ENCODE peak calls at places on chromosomes 4 and X, in four cellular contexts. A is colonic mucosa, Y is uterus, O is cardiac muscle cell. M is an unnamed sample.

GRCh38 chr4:189763573-189763972 is 177.1 kb upstream of the FRG1 start:
- DNase-seq in Y (no peak), A (no peak), O (no peak), M (no peak)

GRCh38 chr4:106421441-106422296 is 53.1 kb upstream of the GIMD1 start:
- DNase-seq in Y (no peak), A (no peak), O (peak; percentile 3), M (no peak)

GRCh38 chrX:139826065-139827044 is 106.5 kb downstream of the ATP11C start:
- DNase-seq in O (no peak), Y (no peak), A (no peak), M (no peak)

GRCh38 chrX:130144509-130144908 is 21.1 kb downstream of the AIFM1 start:
- DNase-seq in Y (no peak), A (no peak), O (no peak), M (no peak)

GRCh38 chr4:83132065-83132464 is 17.5 kb upstream of the PLAC8 start:
- DNase-seq in Y (no peak), O (no peak), A (no peak), M (no peak)

GRCh38 chrX:18377802-18378201 is 23.3 kb upstream of the SCML2 start:
- DNase-seq in O (peak; percentile 20), Y (no peak), A (no peak), M (no peak)

GRCh38 chrX:101619336-101619735 is 1.5 kb upstream of the ARMCX6 start:
- DNase-seq in O (peak; percentile 84), A (no peak), Y (no peak), M (no peak)

GRCh38 chr4:48162162-48162561 is 28.1 kb upstream of the TXK start:
- DNase-seq in O (no peak), A (no peak), Y (no peak), M (no peak)

GRCh38 chrX:40096395-40097091 is 1.2 kb downstream of the BCOR start:
- DNase-seq in A (peak; percentile 56), O (peak; percentile 66), Y (peak; percentile 47), M (peak; percentile 65)

GRCh38 chrX:114619874-114620273 is 36.0 kb downstream of the HTR2C start:
- DNase-seq in O (peak; percentile 35), Y (no peak), A (no peak), M (no peak)

GRCh38 chr4:136927172-136927571 is 605.1 kb downstream of the PCDH18 start:
- DNase-seq in Y (no peak), A (no peak), O (no peak), M (no peak)

GRCh38 chr4:40731792-40732245 is 17.9 kb upstream of the NSUN7 start:
- DNase-seq in O (peak; percentile 40), A (no peak), Y (no peak), M (no peak)

GRCh38 chr4:140726776-140727500 is 29.2 kb downstream of the TBC1D9 start:
- DNase-seq in Y (no peak), A (peak; percentile 53), O (no peak), M (no peak)

GRCh38 chr4:157558016-157558415 is 337.5 kb downstream of the GRIA2 start:
- DNase-seq in A (no peak), Y (no peak), O (no peak), M (no peak)

GRCh38 chr4:109432676-109433075 is 939 bp upstream of the SEC24B start:
- DNase-seq in Y (no peak), O (no peak), A (no peak), M (peak; percentile 7)

GRCh38 chr4:149987330-149987751 is 90.9 kb upstream of the DCLK2 start:
- DNase-seq in A (no peak), Y (no peak), O (peak; percentile 31), M (no peak)

GRCh38 chrX:68982476-68982875 is 153.7 kb downstream of the EFNB1 start:
- DNase-seq in Y (no peak), A (no peak), O (no peak), M (no peak)

GRCh38 chr4:154421618-154422017 is 70.0 kb downstream of the DCHS2 start:
- DNase-seq in O (no peak), A (no peak), Y (no peak), M (no peak)

GRCh38 chr4:182238355-182238931 is 4.8 kb upstream of the TENM3 start:
- DNase-seq in A (no peak), Y (no peak), O (no peak), M (no peak)

GRCh38 chr4:153333874-153334273 is 10.6 kb upstream of the MND1 start:
- DNase-seq in Y (no peak), O (no peak), A (no peak), M (no peak)

GRCh38 chrX:150363561-150364346 is 637 bp downstream of the MAMLD1 start:
- DNase-seq in A (no peak), Y (peak; percentile 27), O (peak; percentile 34), M (peak; percentile 55)

GRCh38 chr4:59655996-59656395 is 1544.1 kb upstream of the ADGRL3 start:
- DNase-seq in O (no peak), A (no peak), Y (no peak), M (no peak)

GRCh38 chr4:164701665-164702064 is 52.3 kb upstream of the SMIM31 start:
- DNase-seq in O (no peak), A (no peak), Y (no peak), M (no peak)

GRCh38 chrX:10756365-10756915 is 136.1 kb upstream of the MID1 start:
- DNase-seq in A (no peak), O (peak; percentile 61), Y (peak; percentile 20), M (no peak)

GRCh38 chr4:125115941-125116340 is 198.8 kb upstream of the FAT4 start:
- DNase-seq in Y (no peak), O (no peak), A (no peak), M (no peak)

GRCh38 chr4:145484240-145484846 is 2.7 kb downstream of the SMAD1 start:
- DNase-seq in A (no peak), O (no peak), Y (no peak), M (no peak)

GRCh38 chr4:1718095-1718850 is 2.9 kb downstream of the TMEM129 start:
- DNase-seq in O (no peak), A (no peak), Y (no peak), M (no peak)
- H3K4me1 ChIP-seq in O (peaks cover 11% of the 10 kb centered on the region), A (peaks cover 37% of the 10 kb centered on the region), Y (no peaks in the 10 kb centered on the region), M (peaks cover 51% of the 10 kb centered on the region)

GRCh38 chr4:89285735-89286134 is 21.9 kb downstream of the GPRIN3 start:
- DNase-seq in A (no peak), Y (no peak), O (no peak), M (no peak)
- H3K4me3 ChIP-seq in A (no peak overlapping the region), Y (no peak overlapping the region), O (no peak overlapping the region), M (no peak overlapping the region)

DNA sequence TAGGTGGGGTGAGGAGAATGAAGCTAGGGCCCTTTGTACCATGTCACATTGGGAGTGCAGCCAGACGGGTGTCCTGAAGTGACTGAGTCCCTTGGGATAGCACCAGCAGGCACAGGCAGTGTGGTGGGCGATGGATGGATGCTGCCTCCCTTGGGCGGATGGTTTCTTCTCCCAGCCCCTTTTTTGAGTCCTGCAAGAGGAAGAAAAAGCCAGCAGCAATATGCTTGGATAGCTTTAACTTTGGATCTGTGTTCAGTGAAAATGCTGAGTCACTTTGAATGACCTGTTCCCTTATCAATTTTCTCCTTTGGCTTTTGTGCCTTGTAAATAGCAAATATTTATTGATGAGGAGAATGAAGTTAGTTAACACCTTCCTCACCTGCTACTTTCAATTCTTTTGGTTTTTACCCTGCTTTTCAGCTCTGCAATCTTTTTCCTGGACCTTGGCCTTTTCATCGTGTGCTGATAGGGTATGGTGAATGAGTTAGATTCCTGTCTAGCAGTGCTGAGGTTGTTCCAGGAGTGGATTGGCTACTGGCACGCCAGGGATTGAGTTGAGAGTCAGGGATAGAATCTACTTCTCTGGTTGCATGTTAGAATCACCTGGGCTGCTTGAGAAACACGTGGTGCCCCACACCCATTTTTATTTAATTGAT is 10.2 kb downstream of the DCUN1D4 start:
- DNase-seq in O (peak; percentile 13), Y (no peak), A (peak; percentile 47), M (no peak)
- H3K4me1 ChIP-seq in O (peaks cover 4% of the 10 kb centered on the region), Y (no peaks in the 10 kb centered on the region), A (peaks cover 6% of the 10 kb centered on the region), M (peaks cover 17% of the 10 kb centered on the region)

GRCh38 chrX:106613277-106613676 is 1.5 kb downstream of the RADX start:
- DNase-seq in O (no peak), Y (no peak), A (no peak), M (no peak)
- H3K4me3 ChIP-seq in O (no peak overlapping the region), Y (no peak overlapping the region), A (no peak overlapping the region), M (no peak overlapping the region)

GRCh38 chr4:121226362-121226761 is 62.2 kb upstream of the TNIP3 start:
- DNase-seq in A (no peak), Y (no peak), O (no peak), M (no peak)

GRCh38 chr4:121227254-121227867 is 63.2 kb upstream of the TNIP3 start:
- DNase-seq in A (no peak), Y (no peak), O (no peak), M (no peak)

GRCh38 chr4:121233982-121234381 is 69.9 kb upstream of the TNIP3 start:
- DNase-seq in A (no peak), O (no peak), Y (no peak), M (no peak)

GRCh38 chr4:121228851-121229250 is 64.7 kb upstream of the TNIP3 start:
- DNase-seq in A (no peak), O (no peak), Y (no peak), M (no peak)

GRCh38 chr4:121229993-121230392 is 65.9 kb upstream of the TNIP3 start:
- DNase-seq in Y (no peak), A (no peak), O (no peak), M (no peak)
- H3K4me1 ChIP-seq in Y (no peaks in the 10 kb centered on the region), A (no peaks in the 10 kb centered on the region), O (peaks cover 10% of the 10 kb centered on the region), M (no peaks in the 10 kb centered on the region)

GRCh38 chr4:185805979-185806378 is 6.0 kb downstream of the SORBS2 start:
- DNase-seq in O (no peak), A (no peak), Y (no peak), M (no peak)
- H3K4me3 ChIP-seq in O (no peak overlapping the region), A (no peak overlapping the region), Y (no peak overlapping the region), M (no peak overlapping the region)

GRCh38 chr4:85603437-85604336 is 128.7 kb downstream of the ARHGAP24 start:
- DNase-seq in A (no peak), O (no peak), Y (no peak), M (no peak)
- H3K4me1 ChIP-seq in A (no peaks in the 10 kb centered on the region), O (no peaks in the 10 kb centered on the region), Y (no peaks in the 10 kb centered on the region), M (no peaks in the 10 kb centered on the region)

GRCh38 chr4:115108850-115109249 is 4.6 kb downstream of the NDST4 start:
- DNase-seq in Y (no peak), O (no peak), A (no peak), M (no peak)

GRCh38 chr4:115110191-115111166 is 2.9 kb downstream of the NDST4 start:
- DNase-seq in Y (no peak), O (peak; percentile 54), A (no peak), M (no peak)

DNA sequence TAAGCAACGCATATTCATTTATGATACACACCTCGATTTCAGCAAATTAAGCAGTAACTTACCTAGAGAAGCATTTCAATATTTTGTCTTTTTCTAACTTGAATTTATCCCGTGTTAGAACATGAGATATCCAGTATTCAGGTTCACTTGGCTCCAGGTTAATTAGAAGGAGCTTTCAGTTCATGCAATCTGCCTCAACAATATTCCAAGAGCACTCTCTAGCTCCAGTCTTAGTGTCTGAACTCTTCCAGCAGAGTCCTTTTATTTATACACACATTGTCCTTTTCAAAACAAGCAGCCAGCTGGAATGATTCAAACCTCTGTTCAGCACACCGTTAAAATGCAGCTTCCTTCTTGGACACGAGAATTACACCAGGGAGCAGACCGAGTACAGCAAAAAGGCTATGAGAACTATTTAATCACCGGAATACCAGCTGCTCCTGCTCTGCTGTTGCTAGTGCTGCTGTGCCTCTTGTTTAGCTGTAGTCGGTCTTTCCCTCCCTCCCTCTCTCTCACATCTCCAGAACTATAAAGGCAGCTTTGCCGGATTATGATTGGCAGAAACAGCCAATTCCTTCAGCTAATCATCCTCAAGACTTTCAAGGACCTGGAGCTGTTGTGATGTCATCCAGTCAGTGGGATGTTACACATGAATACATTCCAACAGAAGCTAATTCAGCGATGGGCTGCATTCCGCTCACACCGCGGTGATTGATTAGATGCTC is at the start of gene NDST4:
- DNase-seq in A (no peak), Y (no peak), O (peak; percentile 32), M (peak; percentile 4)
- H3K4me3 ChIP-seq in A (no peak within 1 kb of the TSS), Y (peak within 1 kb of the TSS; percentile 3), O (no peak within 1 kb of the TSS), M (no peak within 1 kb of the TSS)